ENCODE peak calls at places on chromosome 17, in six cellular contexts. J, S, X, V, R and G are unnamed samples.

GRCh38 chr17:68033636-68034451 is 1.7 kb upstream of the KPNA2 start:
- DNase-seq in J (no peak), S (no peak), X (no peak), V (no peak), R (no peak), G (no peak)

GRCh38 chr17:28272166-28272565 is 46.8 kb upstream of the TMEM97 start:
- DNase-seq in J (no peak), S (no peak), X (no peak), V (no peak), R (no peak), G (no peak)

GRCh38 chr17:49836111-49837030 is 11.5 kb downstream of the TAC4 start:
- DNase-seq in J (no peak), S (no peak), X (peak), V (no peak), R (no peak), G (no peak)

GRCh38 chr17:64016248-64016784 is 4.1 kb downstream of the ICAM2 start:
- DNase-seq in J (no peak), S (no peak), X (no peak), V (no peak), R (no peak), G (no peak)

GRCh38 chr17:34226011-34226410 is 29.1 kb upstream of the CCL2 start:
- DNase-seq in J (no peak), S (no peak), X (no peak), V (no peak), R (no peak), G (no peak)

GRCh38 chr17:4815043-4815675 is 8.2 kb downstream of the PLD2 start:
- DNase-seq in J (no peak), S (no peak), X (no peak), V (no peak), R (no peak), G (no peak)

GRCh38 chr17:73248532-73248931 is 13.1 kb downstream of the CPSF4L start:
- DNase-seq in J (no peak), S (no peak), X (no peak), V (no peak), R (no peak), G (no peak)

GRCh38 chr17:1331708-1332107 is 52.2 kb downstream of the TRARG1 start:
- DNase-seq in J (no peak), S (no peak), X (no peak), V (no peak), R (no peak), G (no peak)

GRCh38 chr17:82841921-82842596 is 2.2 kb upstream of the ZNF750 start:
- DNase-seq in J (no peak), S (no peak), X (no peak), V (no peak), R (peak), G (no peak)

GRCh38 chr17:1108560-1108809 is 71.3 kb downstream of the ABR start:
- DNase-seq in J (no peak), S (no peak), X (no peak), V (no peak), R (no peak), G (no peak)

GRCh38 chr17:7001562-7001961 is 5.7 kb downstream of the ALOX12 start:
- DNase-seq in J (no peak), S (no peak), X (no peak), V (no peak), R (no peak), G (no peak)

GRCh38 chr17:42153919-42154491 is 784 bp downstream of the RAB5C start:
- DNase-seq in J (no peak), S (no peak), X (no peak), V (no peak), R (no peak), G (no peak)

GRCh38 chr17:53543363-53543927 is 279.3 kb upstream of the KIF2B start:
- DNase-seq in J (no peak), S (no peak), X (no peak), V (no peak), R (no peak), G (no peak)

GRCh38 chr17:78735832-78736525 is 46.1 kb downstream of the CYTH1 start:
- DNase-seq in J (no peak), S (no peak), X (no peak), V (no peak), R (no peak), G (no peak)

GRCh38 chr17:13374203-13375143 is 227.3 kb downstream of the HS3ST3A1 start:
- DNase-seq in J (no peak), S (no peak), X (no peak), V (no peak), R (no peak), G (no peak)

GRCh38 chr17:43588664-43589435 is 42.7 kb upstream of the ETV4 start:
- DNase-seq in J (no peak), S (no peak), X (no peak), V (peak), R (no peak), G (no peak)

GRCh38 chr17:66313325-66313724 is 10.9 kb downstream of the PRKCA start:
- DNase-seq in J (no peak), S (no peak), X (no peak), V (no peak), R (no peak), G (no peak)

GRCh38 chr17:63571632-63572310 is 21.5 kb downstream of the DCAF7 start:
- DNase-seq in J (no peak), S (no peak), X (no peak), V (no peak), R (no peak), G (no peak)

GRCh38 chr17:20935740-20936139 is 107.1 kb downstream of the USP22 start:
- DNase-seq in J (no peak), S (no peak), X (no peak), V (no peak), R (no peak), G (no peak)

GRCh38 chr17:82273327-82274133 is at the start of gene CSNK1D:
- DNase-seq in J (peak), S (peak), X (peak), V (peak), R (peak), G (peak)

GRCh38 chr17:2705263-2705662 is 6.3 kb downstream of the CLUH start:
- DNase-seq in J (peak), S (no peak), X (no peak), V (no peak), R (peak), G (no peak)

GRCh38 chr17:28433696-28434095 is 27.7 kb upstream of the SLC46A1 start:
- DNase-seq in J (no peak), S (no peak), X (no peak), V (no peak), R (no peak), G (no peak)

GRCh38 chr17:9475259-9475658 is 100.4 kb downstream of the STX8 start:
- DNase-seq in J (no peak), S (no peak), X (no peak), V (no peak), R (no peak), G (no peak)

GRCh38 chr17:40168262-40168832 is 8.9 kb upstream of the RAPGEFL1 start:
- DNase-seq in J (no peak), S (no peak), X (peak), V (peak), R (no peak), G (no peak)

GRCh38 chr17:66667090-66667489 is 167.8 kb upstream of the CACNG5 start:
- DNase-seq in J (no peak), S (no peak), X (no peak), V (no peak), R (no peak), G (no peak)

GRCh38 chr17:28735242-28735722 is 6.7 kb downstream of the NEK8 start:
- DNase-seq in J (peak), S (no peak), X (no peak), V (no peak), R (no peak), G (peak)

GRCh38 chr17:77765292-77765691 is 193.2 kb upstream of the TNRC6C start:
- DNase-seq in J (no peak), S (no peak), X (no peak), V (no peak), R (no peak), G (no peak)

GRCh38 chr17:62727916-62728672 is 80.0 kb downstream of the MARCHF10 start:
- DNase-seq in J (no peak), S (no peak), X (no peak), V (no peak), R (no peak), G (no peak)

GRCh38 chr17:12545877-12546513 is 119.7 kb upstream of the MYOCD start:
- DNase-seq in J (no peak), S (no peak), X (no peak), V (peak), R (no peak), G (no peak)

GRCh38 chr17:74148901-74149596 is 54.4 kb upstream of the RPL38 start:
- DNase-seq in J (no peak), S (no peak), X (no peak), V (no peak), R (no peak), G (no peak)

GRCh38 chr17:65231662-65232335 is 94.6 kb downstream of the RGS9 start:
- DNase-seq in J (no peak), S (no peak), X (peak), V (peak), R (no peak), G (peak)

GRCh38 chr17:27846042-27846655 is 45.8 kb upstream of the NOS2 start:
- DNase-seq in J (no peak), S (no peak), X (no peak), V (no peak), R (no peak), G (peak)

GRCh38 chr17:46191332-46192210 is 1.7 kb downstream of the KANSL1 start:
- DNase-seq in J (no peak), S (no peak), X (no peak), V (peak), R (no peak), G (peak)

GRCh38 chr17:70989301-70989700 is 820.0 kb downstream of the KCNJ2 start:
- DNase-seq in J (no peak), S (no peak), X (no peak), V (no peak), R (no peak), G (no peak)

GRCh38 chr17:2283302-2283701 is 20.3 kb downstream of the SMG6 start:
- DNase-seq in J (no peak), S (no peak), X (no peak), V (no peak), R (no peak), G (no peak)

GRCh38 chr17:41645371-41646063 is 21.1 kb upstream of the KRT17 start:
- DNase-seq in J (no peak), S (no peak), X (no peak), V (no peak), R (no peak), G (no peak)

GRCh38 chr17:61647044-61647443 is 56.0 kb upstream of the NACA2 start:
- DNase-seq in J (no peak), S (no peak), X (no peak), V (no peak), R (no peak), G (no peak)

GRCh38 chr17:45436625-45437460 is 4.2 kb upstream of the ARHGAP27 start:
- DNase-seq in J (no peak), S (no peak), X (no peak), V (no peak), R (peak), G (no peak)

GRCh38 chr17:39152134-39152884 is 872 bp upstream of the PLXDC1 start:
- DNase-seq in J (peak), S (no peak), X (no peak), V (peak), R (no peak), G (no peak)
- H3K4me3 ChIP-seq in J (peak), S (peak), X (peak), V (peak), R (peak), G (no peak)

GRCh38 chr17:79822583-79823124 is 16.6 kb downstream of the CBX4 start:
- DNase-seq in J (no peak), S (no peak), X (no peak), V (no peak), R (no peak), G (no peak)

GRCh38 chr17:79820959-79821330 is 18.3 kb downstream of the CBX4 start:
- DNase-seq in J (no peak), S (no peak), X (no peak), V (no peak), R (no peak), G (no peak)

GRCh38 chr17:79819085-79819484 is 20.2 kb downstream of the CBX4 start:
- DNase-seq in J (no peak), S (no peak), X (no peak), V (no peak), R (no peak), G (no peak)

GRCh38 chr17:79819534-79820276 is 19.5 kb downstream of the CBX4 start:
- DNase-seq in J (no peak), S (no peak), X (no peak), V (no peak), R (no peak), G (no peak)

GRCh38 chr17:79821331-79822095 is 17.7 kb downstream of the CBX4 start:
- DNase-seq in J (no peak), S (no peak), X (no peak), V (no peak), R (no peak), G (no peak)
- H3K4me3 ChIP-seq in J (no peak), S (no peak), X (no peak), V (no peak), R (no peak), G (no peak)

GRCh38 chr17:80796430-80796861 is 195.2 kb upstream of the CHMP6 start:
- DNase-seq in J (no peak), S (no peak), X (no peak), V (no peak), R (no peak), G (no peak)

GRCh38 chr17:80799553-80800403 is 191.9 kb upstream of the CHMP6 start:
- DNase-seq in J (no peak), S (no peak), X (no peak), V (no peak), R (peak), G (no peak)

GRCh38 chr17:80800775-80801391 is 190.8 kb upstream of the CHMP6 start:
- DNase-seq in J (no peak), S (no peak), X (no peak), V (no peak), R (no peak), G (no peak)

GRCh38 chr17:80797741-80798594 is 193.7 kb upstream of the CHMP6 start:
- DNase-seq in J (no peak), S (no peak), X (no peak), V (no peak), R (peak), G (no peak)

GRCh38 chr17:80798595-80799552 is 192.8 kb upstream of the CHMP6 start:
- DNase-seq in J (no peak), S (no peak), X (no peak), V (no peak), R (no peak), G (no peak)
- H3K4me3 ChIP-seq in J (no peak), S (no peak), X (no peak), V (no peak), R (no peak), G (no peak)

GRCh38 chr17:54967621-54968258 is 714 bp downstream of the COX11 start:
- DNase-seq in J (no peak), S (no peak), X (no peak), V (no peak), R (no peak), G (no peak)

GRCh38 chr17:54971147-54971546 is 2.6 kb downstream of the STXBP4 start:
- DNase-seq in J (no peak), S (no peak), X (no peak), V (no peak), R (no peak), G (no peak)

GRCh38 chr17:54968259-54968953 is at the start of the genes COX11 and STXBP4:
- DNase-seq in J (peak), S (peak), X (peak), V (peak), R (peak), G (peak)

GRCh38 chr17:54968954-54969400 is 412 bp downstream of the STXBP4 start:
- DNase-seq in J (no peak), S (no peak), X (no peak), V (no peak), R (no peak), G (no peak)

GRCh38 chr17:54969658-54970572 is 1.4 kb downstream of the STXBP4 start:
- DNase-seq in J (no peak), S (no peak), X (no peak), V (no peak), R (no peak), G (no peak)
- H3K4me3 ChIP-seq in J (peak), S (peak), X (peak), V (peak), R (peak), G (no peak)

DNA sequence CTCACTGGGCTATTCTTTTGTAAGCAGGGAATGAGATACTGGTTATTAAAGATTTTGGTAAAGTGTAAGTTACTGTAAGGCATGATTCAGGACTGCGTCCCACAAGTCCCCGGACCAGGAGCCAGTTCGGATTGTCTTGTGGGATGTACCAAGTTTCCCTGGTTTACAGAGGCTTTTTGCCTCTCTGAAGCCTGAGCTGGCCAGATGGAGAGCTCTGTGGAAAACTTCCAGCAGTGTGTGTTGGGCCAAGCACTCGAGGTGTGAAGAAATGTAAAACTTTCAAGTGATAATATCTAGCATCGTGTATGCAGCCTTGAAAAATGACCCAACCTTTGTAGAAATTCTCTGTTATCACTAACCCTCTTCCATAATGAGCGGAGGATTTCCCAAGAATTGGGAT is 2.4 kb downstream of the EPN2 start:
- DNase-seq in J (no peak), S (no peak), X (no peak), V (no peak), R (peak), G (no peak)
- H3K4me3 ChIP-seq in J (peak), S (no peak), X (no peak), V (peak), R (no peak), G (no peak)

GRCh38 chr17:55735784-55736405 is 13.2 kb upstream of the TMEM100 start:
- DNase-seq in J (no peak), S (no peak), X (no peak), V (peak), R (no peak), G (peak)
- H3K4me3 ChIP-seq in J (no peak), S (no peak), X (no peak), V (no peak), R (no peak), G (no peak)

DNA sequence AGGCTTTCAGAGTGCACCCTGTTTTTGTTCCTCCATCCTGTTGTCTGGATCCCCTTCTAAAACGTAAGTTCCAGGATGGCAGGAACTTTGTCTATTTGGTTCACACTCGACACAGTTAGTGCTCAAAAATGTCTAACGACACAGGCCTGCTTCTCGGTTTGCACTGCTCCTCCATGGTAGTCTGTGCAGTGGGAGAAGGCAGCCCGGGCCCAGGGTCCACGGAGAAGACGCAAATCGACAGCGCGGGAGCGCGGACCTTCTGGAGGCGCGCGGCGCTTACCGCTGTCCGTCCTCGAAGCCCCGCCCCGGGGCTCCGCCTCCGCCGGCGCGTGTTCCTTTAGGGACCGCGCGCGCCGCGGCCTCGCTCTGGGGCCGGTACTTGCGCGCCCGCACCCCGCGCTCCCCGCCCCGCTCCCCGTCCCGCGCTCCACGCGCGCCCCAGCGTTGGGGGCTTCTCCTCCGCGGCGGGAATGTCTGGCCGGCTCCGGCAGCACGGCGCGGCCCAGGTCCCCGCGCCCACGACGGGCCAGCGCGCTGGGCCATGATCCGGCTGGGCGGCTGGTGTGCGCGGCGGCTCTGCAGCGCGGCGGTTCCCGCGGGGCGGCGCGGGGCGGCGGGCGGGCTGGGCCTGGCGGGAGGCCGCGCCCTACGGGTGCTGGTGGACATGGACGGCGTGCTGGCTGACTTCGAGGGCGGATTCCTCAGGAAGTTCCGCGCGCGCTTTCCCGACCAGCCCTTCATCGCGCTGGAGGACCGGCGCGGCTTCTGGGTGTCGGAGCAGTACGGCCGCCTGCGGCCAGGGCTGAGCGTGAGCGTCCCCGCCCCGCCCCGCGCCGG is at the start of gene NT5M:
- DNase-seq in J (peak), S (peak), X (peak), V (peak), R (peak), G (peak)
- H3K4me3 ChIP-seq in J (peak), S (peak), X (peak), V (peak), R (peak), G (peak)